ENCODE peak calls at places on chromosome 4, in eight cellular contexts. V, E, K, Z, M, N, F and W are unnamed samples.

GRCh38 chr4:87317527-87317926 is 5.2 kb downstream of the HSD17B13 start:
- DNase-seq in V (peak), E (no peak), K (no peak), Z (no peak), M (peak), N (no peak), F (no peak), W (no peak)

GRCh38 chr4:53541577-53542206 is 49.6 kb downstream of the LNX1 start:
- DNase-seq in V (peak), E (peak), K (peak), Z (no peak), M (peak), N (no peak), F (no peak), W (no peak)

GRCh38 chr4:10074767-10075105 is 41.9 kb downstream of the WDR1 start:
- DNase-seq in V (no peak), E (no peak), K (no peak), Z (no peak), M (peak), N (no peak), F (peak), W (peak)

GRCh38 chr4:74109894-74110605 is 11.1 kb upstream of the CXCL2 start:
- DNase-seq in V (no peak), E (peak), K (peak), Z (no peak), M (peak), N (no peak), F (no peak), W (peak)

GRCh38 chr4:52641853-52642563 is 17.1 kb downstream of the USP46 start:
- DNase-seq in V (no peak), E (no peak), K (no peak), Z (no peak), M (peak), N (no peak), F (no peak), W (no peak)

GRCh38 chr4:27198246-27198645 is 337.6 kb downstream of the STIM2 start:
- DNase-seq in V (no peak), E (no peak), K (no peak), Z (no peak), M (no peak), N (no peak), F (no peak), W (no peak)

GRCh38 chr4:133775881-133776280 is 425.7 kb downstream of the PABPC4L start:
- DNase-seq in V (no peak), E (no peak), K (peak), Z (no peak), M (peak), N (no peak), F (no peak), W (no peak)

GRCh38 chr4:144711685-144712456 is 65.9 kb downstream of the HHIP start:
- DNase-seq in V (no peak), E (no peak), K (no peak), Z (no peak), M (no peak), N (no peak), F (no peak), W (no peak)

GRCh38 chr4:148069086-148070010 is 337.5 kb downstream of the ARHGAP10 start:
- DNase-seq in V (no peak), E (no peak), K (no peak), Z (no peak), M (no peak), N (no peak), F (no peak), W (no peak)

DNA sequence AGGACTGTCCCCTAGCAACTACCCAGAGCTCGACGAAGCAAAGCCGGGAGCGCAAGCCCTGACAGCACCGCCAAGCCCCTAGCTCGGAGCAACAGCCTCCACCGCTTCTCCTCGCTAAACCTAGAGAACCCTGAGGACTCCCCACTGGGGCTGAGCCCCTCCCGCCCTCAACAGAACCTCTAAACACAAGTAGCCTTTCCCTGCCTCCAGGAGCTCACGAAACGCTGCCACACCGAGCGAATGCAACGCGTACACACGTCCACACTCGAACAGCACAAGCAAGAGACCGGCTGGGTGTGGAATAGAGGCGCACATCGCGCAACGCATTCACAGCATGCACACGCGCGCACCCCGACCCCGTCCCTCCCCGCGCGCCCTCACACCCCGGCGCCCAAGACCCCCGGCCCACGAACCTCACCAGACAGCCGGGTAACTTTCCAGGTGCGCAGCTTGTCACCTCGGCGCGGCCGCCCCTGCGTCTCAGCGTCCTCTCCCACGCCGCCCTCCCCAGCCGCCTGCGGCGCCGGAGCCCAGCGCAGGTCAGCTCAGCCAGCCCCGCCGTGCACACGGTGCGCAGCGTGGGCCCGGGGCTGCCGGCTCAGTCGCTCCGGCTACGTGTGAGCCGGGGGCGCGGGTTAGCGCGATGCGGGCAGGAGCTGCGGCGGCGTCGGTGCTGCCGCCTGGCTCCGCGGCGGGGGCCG is 354 bp downstream of the PRKG2 start:
- DNase-seq in V (peak), E (no peak), K (no peak), Z (no peak), M (peak), N (peak), F (no peak), W (no peak)
- H3K4me3 ChIP-seq in V (peak), E (peak), K (peak), Z (no peak), M (peak), N (peak), F (peak), W (no peak)

DNA sequence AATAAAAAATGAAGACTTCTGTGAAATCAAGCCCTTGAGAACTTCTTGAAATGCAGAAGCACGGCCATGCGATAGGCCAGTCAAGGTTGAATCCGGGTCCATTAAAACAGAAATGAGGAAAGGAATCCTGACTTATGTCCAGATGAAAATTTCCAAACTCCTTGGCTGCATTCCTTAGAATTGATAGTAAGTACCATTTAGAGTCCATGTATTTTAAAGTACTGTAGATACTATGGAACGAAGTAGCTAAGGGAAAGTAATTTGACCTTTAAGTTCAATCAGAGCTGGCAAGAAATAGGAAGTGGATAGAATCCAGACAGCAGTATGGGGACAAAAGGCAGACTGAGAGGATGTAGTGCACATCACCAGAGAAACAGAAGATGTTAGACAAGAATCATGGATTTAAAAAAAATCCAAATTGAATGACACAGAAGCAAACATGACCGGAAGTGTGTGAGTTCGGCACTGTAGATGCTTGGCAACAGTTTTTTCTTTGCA is 63.9 kb upstream of the PDLIM3 start:
- DNase-seq in V (no peak), E (no peak), K (no peak), Z (no peak), M (no peak), N (no peak), F (no peak), W (no peak)
- H3K4me3 ChIP-seq in V (no peak), E (no peak), K (no peak), Z (no peak), M (no peak), N (no peak), F (no peak), W (no peak)

GRCh38 chr4:80452055-80452454 is 116.5 kb downstream of the CFAP299 start:
- DNase-seq in V (no peak), E (no peak), K (no peak), Z (no peak), M (no peak), N (no peak), F (no peak), W (no peak)

GRCh38 chr4:80452768-80453167 is 117.2 kb downstream of the CFAP299 start:
- DNase-seq in V (no peak), E (no peak), K (no peak), Z (no peak), M (peak), N (no peak), F (no peak), W (no peak)

GRCh38 chr4:80459918-80460473 is 124.5 kb downstream of the CFAP299 start:
- DNase-seq in V (no peak), E (no peak), K (no peak), Z (no peak), M (no peak), N (no peak), F (no peak), W (no peak)

GRCh38 chr4:80454040-80454439 is 118.5 kb downstream of the CFAP299 start:
- DNase-seq in V (no peak), E (no peak), K (no peak), Z (no peak), M (peak), N (no peak), F (no peak), W (no peak)

DNA sequence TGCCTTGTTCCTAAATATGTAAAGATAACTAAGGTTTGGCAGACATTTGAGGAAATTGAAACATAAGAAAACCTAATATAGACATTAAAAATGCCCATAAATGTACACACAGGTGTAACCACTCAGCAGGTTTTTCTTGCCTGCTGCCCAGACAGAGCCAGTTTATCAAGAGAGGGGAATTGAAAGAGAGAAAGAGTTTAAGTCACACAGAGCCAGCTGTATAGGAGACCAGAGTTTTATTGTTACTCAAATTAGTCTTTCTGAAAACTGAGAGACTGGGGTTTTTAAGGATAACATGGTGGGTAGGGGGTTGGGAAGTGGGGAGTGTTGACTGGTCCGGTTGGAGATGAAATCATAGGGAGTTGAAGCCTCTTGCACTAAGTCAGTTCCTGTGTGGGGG is 119.0 kb downstream of the CFAP299 start:
- DNase-seq in V (no peak), E (no peak), K (no peak), Z (no peak), M (peak), N (no peak), F (no peak), W (no peak)
- H3K4me3 ChIP-seq in V (no peak), E (no peak), K (no peak), Z (no peak), M (no peak), N (no peak), F (no peak), W (no peak)

GRCh38 chr4:76607846-76608245 is 172.8 kb downstream of the SHROOM3 start:
- DNase-seq in V (no peak), E (no peak), K (no peak), Z (no peak), M (no peak), N (no peak), F (no peak), W (no peak)
- H3K4me3 ChIP-seq in V (no peak), E (no peak), K (no peak), Z (no peak), M (no peak), N (no peak), F (no peak), W (no peak)

GRCh38 chr4:112521123-112522116 is 5.4 kb upstream of the NEUROG2 start:
- DNase-seq in V (no peak), E (no peak), K (no peak), Z (no peak), M (no peak), N (no peak), F (no peak), W (no peak)

GRCh38 chr4:112517911-112518310 is 1.9 kb upstream of the NEUROG2 start:
- DNase-seq in V (no peak), E (no peak), K (no peak), Z (no peak), M (no peak), N (no peak), F (no peak), W (no peak)

GRCh38 chr4:112518675-112519074 is 2.7 kb upstream of the NEUROG2 start:
- DNase-seq in V (no peak), E (no peak), K (no peak), Z (no peak), M (no peak), N (no peak), F (no peak), W (no peak)

GRCh38 chr4:112520598-112521122 is 4.7 kb upstream of the NEUROG2 start:
- DNase-seq in V (no peak), E (no peak), K (no peak), Z (no peak), M (no peak), N (no peak), F (no peak), W (no peak)

DNA sequence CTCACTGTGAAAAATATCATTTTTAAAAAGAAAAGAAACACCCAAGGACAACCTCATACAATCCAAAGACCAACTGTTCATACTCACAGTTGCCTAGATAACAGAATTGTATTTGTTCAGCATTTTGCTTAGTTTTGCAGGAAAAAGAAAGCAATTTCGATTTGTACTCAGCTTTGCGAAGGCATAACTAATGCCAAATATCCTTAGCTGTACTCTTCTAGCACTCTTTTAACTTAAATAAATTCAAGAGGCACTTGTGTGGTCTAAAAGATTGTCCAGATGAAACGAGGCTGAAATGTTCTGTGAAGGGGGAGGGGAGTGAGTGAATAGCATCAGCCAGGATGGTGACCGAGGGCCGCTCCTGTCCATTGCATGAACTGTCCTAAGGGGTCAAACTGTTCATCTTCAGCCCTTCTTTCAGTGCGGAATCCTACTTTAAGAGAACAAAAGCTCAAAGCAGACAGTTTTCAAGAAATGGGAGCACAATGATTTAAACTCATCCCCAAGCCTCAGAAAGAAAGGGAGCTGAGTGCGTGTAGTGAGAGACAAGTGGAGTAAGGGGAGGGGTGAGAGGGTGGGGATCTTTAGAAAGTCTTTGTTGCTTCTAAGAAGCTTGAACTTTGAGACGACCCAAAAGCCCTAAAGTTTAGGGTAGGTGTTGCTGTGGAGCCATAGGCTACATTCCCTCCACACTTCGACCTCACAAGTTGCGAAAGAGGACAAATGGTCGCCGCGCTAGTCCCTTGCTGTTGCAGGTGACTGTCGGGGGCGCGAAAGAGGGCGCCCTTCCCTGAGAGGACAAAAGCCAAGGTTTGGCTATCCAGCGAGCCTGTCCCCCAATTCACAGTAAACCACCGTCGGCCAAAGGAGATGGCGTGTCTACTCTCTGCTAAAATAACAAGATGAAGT is 4.0 kb upstream of the NEUROG2 start:
- DNase-seq in V (no peak), E (no peak), K (no peak), Z (no peak), M (no peak), N (no peak), F (no peak), W (no peak)
- H3K4me3 ChIP-seq in V (no peak), E (no peak), K (no peak), Z (no peak), M (no peak), N (no peak), F (no peak), W (no peak)